ENCODE peak calls at places on chromosome 22, in four cellular contexts. S is breast epithelium, H is H9, N is transverse colon. Z is an unnamed sample.
A peak's percentile ranks its signal among the peaks of the same experiment; 100 is the strongest.

GRCh38 chr22:38696606-38697005 is 4.1 kb downstream of the JOSD1 start:
- DNase-seq in H (no peak), S (no peak), N (no peak), Z (no peak)

GRCh38 chr22:17562906-17563870 is at the start of gene SLC25A18:
- DNase-seq in H (peak; percentile 61), S (no peak), N (peak; percentile 21), Z (no peak)

GRCh38 chr22:35349704-35350538 is 31.0 kb upstream of the HMOX1 start:
- DNase-seq in N (no peak), H (no peak), S (no peak), Z (no peak)

GRCh38 chr22:34761111-34761510 is 304.8 kb upstream of the ISX start:
- DNase-seq in S (no peak), H (no peak), N (no peak), Z (no peak)

GRCh38 chr22:27397948-27398330 is 403.6 kb downstream of the MN1 start:
- DNase-seq in S (no peak), H (no peak), N (peak; percentile 26), Z (no peak)

GRCh38 chr22:50310949-50311444 is 3.6 kb upstream of the PLXNB2 start:
- DNase-seq in S (no peak), H (no peak), N (no peak), Z (no peak)

GRCh38 chr22:38629108-38629507 is 27.1 kb downstream of the FAM227A start:
- DNase-seq in N (no peak), S (no peak), H (no peak), Z (no peak)

GRCh38 chr22:32325811-32326237 is 31.8 kb upstream of the RFPL3 start:
- DNase-seq in N (no peak), S (no peak), H (peak; percentile 81), Z (no peak)

GRCh38 chr22:32375678-32376450 is 18.2 kb downstream of the RFPL3 start:
- DNase-seq in H (no peak), N (no peak), S (no peak), Z (no peak)

GRCh38 chr22:17085277-17086091 is 684 bp downstream of the IL17RA start:
- DNase-seq in N (peak; percentile 49), S (peak; percentile 28), H (no peak), Z (no peak)

GRCh38 chr22:29079218-29079901 is 6.5 kb downstream of the KREMEN1 start:
- DNase-seq in H (no peak), N (peak; percentile 64), S (no peak), Z (no peak)

GRCh38 chr22:50399751-50400331 is 56.7 kb downstream of the PPP6R2 start:
- DNase-seq in N (peak; percentile 41), H (peak; percentile 75), S (no peak), Z (no peak)

GRCh38 chr22:50083462-50084081 is 1.7 kb downstream of the MLC1 start:
- DNase-seq in S (no peak), N (no peak), H (no peak), Z (no peak)

GRCh38 chr22:31561238-31561887 is 65.0 kb downstream of the SFI1 start:
- DNase-seq in H (peak; percentile 94), N (peak; percentile 84), S (peak; percentile 60), Z (no peak)

GRCh38 chr22:35887296-35887875 is 141.2 kb downstream of the RBFOX2 start:
- DNase-seq in N (no peak), H (no peak), S (no peak), Z (no peak)

GRCh38 chr22:42438293-42438650 is 6.1 kb upstream of the NFAM1 start:
- DNase-seq in S (no peak), N (no peak), H (peak; percentile 75), Z (no peak)

GRCh38 chr22:28006271-28006670 is 87.2 kb upstream of the PITPNB start:
- DNase-seq in H (no peak), S (no peak), N (no peak), Z (no peak)

GRCh38 chr22:35477911-35478582 is 62.6 kb upstream of the RASD2 start:
- DNase-seq in H (peak; percentile 18), S (no peak), N (peak; percentile 72), Z (no peak)

GRCh38 chr22:43845981-43846380 is 16.3 kb downstream of the SULT4A1 start:
- DNase-seq in S (no peak), N (no peak), H (no peak), Z (no peak)

GRCh38 chr22:32764330-32765116 is 37.0 kb upstream of the TIMP3 start:
- DNase-seq in S (peak; percentile 50), N (peak; percentile 22), H (no peak), Z (no peak)

GRCh38 chr22:22922954-22923319 is 35.3 kb downstream of the IGLL5 start:
- DNase-seq in H (no peak), S (no peak), N (no peak), Z (no peak)

GRCh38 chr22:31329453-31330215 is 16.5 kb downstream of the PATZ1 start:
- DNase-seq in H (no peak), S (no peak), N (no peak), Z (no peak)

GRCh38 chr22:30694638-30695350 is at the start of gene OSBP2:
- DNase-seq in H (peak; percentile 45), S (no peak), N (peak; percentile 56), Z (no peak)

GRCh38 chr22:18068991-18069390 is 8.8 kb upstream of the PEX26 start:
- DNase-seq in S (no peak), N (no peak), H (no peak), Z (no peak)

GRCh38 chr22:27397036-27397947 is 404.3 kb downstream of the MN1 start:
- DNase-seq in H (no peak), S (no peak), N (no peak), Z (no peak)

GRCh38 chr22:31911565-31912401 is 32.6 kb upstream of the YWHAH start:
- DNase-seq in H (no peak), S (no peak), N (peak; percentile 60), Z (no peak)

GRCh38 chr22:27597703-27598444 is 203.7 kb downstream of the MN1 start:
- DNase-seq in N (no peak), H (no peak), S (no peak), Z (no peak)

GRCh38 chr22:39214383-39215069 is 30.3 kb downstream of the PDGFB start:
- DNase-seq in S (peak; percentile 62), H (peak; percentile 82), N (no peak), Z (no peak)

GRCh38 chr22:33247758-33248157 is 189.6 kb upstream of the SYN3 start:
- DNase-seq in N (no peak), S (no peak), H (no peak), Z (no peak)

GRCh38 chr22:23067691-23068090 is 2.6 kb upstream of the GNAZ start:
- DNase-seq in H (no peak), N (no peak), S (no peak), Z (no peak)

GRCh38 chr22:29195964-29196666 is 9.6 kb upstream of the EMID1 start:
- DNase-seq in H (no peak), N (no peak), S (no peak), Z (no peak)

GRCh38 chr22:27876684-27877083 is 42.4 kb downstream of the PITPNB start:
- DNase-seq in N (no peak), S (no peak), H (no peak), Z (no peak)

GRCh38 chr22:22786301-22787115 is 101.1 kb upstream of the IGLL5 start:
- DNase-seq in N (no peak), H (no peak), S (no peak), Z (no peak)

GRCh38 chr22:44127353-44127752 is 53.4 kb upstream of the PARVG start:
- DNase-seq in N (no peak), S (no peak), H (no peak), Z (no peak)

GRCh38 chr22:47556473-47556872 is 794.0 kb downstream of the TBC1D22A start:
- DNase-seq in H (no peak), S (no peak), N (no peak), Z (no peak)

GRCh38 chr22:35678836-35679235 is 30.6 kb downstream of the APOL6 start:
- DNase-seq in S (no peak), H (no peak), N (no peak), Z (no peak)

GRCh38 chr22:30486661-30487115 is 14.9 kb upstream of the SEC14L3 start:
- DNase-seq in H (no peak), N (no peak), S (no peak), Z (no peak)

GRCh38 chr22:18110194-18110943 is at the start of gene TUBA8:
- DNase-seq in S (peak; percentile 40), H (peak; percentile 52), N (peak; percentile 25), Z (no peak)

GRCh38 chr22:50045211-50046018 is 12.7 kb downstream of the TTLL8 start:
- DNase-seq in S (no peak), N (no peak), H (no peak), Z (no peak)

GRCh38 chr22:36979016-36979415 is 40.2 kb downstream of the TST start:
- DNase-seq in N (no peak), S (no peak), H (no peak), Z (no peak)

GRCh38 chr22:36981247-36981775 is 37.9 kb downstream of the TST start:
- DNase-seq in H (no peak), S (no peak), N (no peak), Z (no peak)

GRCh38 chr22:36977947-36978660 is 41.1 kb downstream of the TST start:
- DNase-seq in S (peak; percentile 87), N (peak; percentile 94), H (peak; percentile 87), Z (peak; percentile 42)

GRCh38 chr22:36977401-36977861 is 41.8 kb downstream of the TST start:
- DNase-seq in S (peak; percentile 30), N (peak; percentile 86), H (peak; percentile 93), Z (no peak)

GRCh38 chr22:36979511-36979910 is 39.7 kb downstream of the TST start:
- DNase-seq in S (no peak), H (no peak), N (no peak), Z (no peak)
- H3K4me1 ChIP-seq in S (no peaks in the 10 kb centered on the region), H (no peaks in the 10 kb centered on the region), N (no peaks in the 10 kb centered on the region), Z (peaks cover 5% of the 10 kb centered on the region)

GRCh38 chr22:37310815-37311595 is 28.7 kb downstream of the CYTH4 start:
- DNase-seq in S (no peak), H (no peak), N (no peak), Z (no peak)

GRCh38 chr22:37311761-37312312 is 29.5 kb downstream of the CYTH4 start:
- DNase-seq in H (no peak), N (no peak), S (no peak), Z (no peak)

GRCh38 chr22:37308385-37309200 is 26.3 kb downstream of the CYTH4 start:
- DNase-seq in H (no peak), S (no peak), N (no peak), Z (no peak)

GRCh38 chr22:37310075-37310606 is 27.8 kb downstream of the CYTH4 start:
- DNase-seq in N (no peak), S (no peak), H (no peak), Z (no peak)

GRCh38 chr22:37309221-37310074 is 27.1 kb downstream of the CYTH4 start:
- DNase-seq in N (peak; percentile 45), S (no peak), H (no peak), Z (no peak)
- H3K27ac ChIP-seq in N (peak overlapping the region; percentile 52), S (no peak overlapping the region), H (no peak overlapping the region), Z (no peak overlapping the region)

GRCh38 chr22:46247443-46247975 is 2.6 kb downstream of the CDPF1 start:
- DNase-seq in S (no peak), N (no peak), H (no peak), Z (no peak)

GRCh38 chr22:46246178-46246577 is 3.9 kb downstream of the CDPF1 start:
- DNase-seq in N (no peak), H (no peak), S (no peak), Z (no peak)

GRCh38 chr22:46244771-46245170 is 5.3 kb downstream of the CDPF1 start:
- DNase-seq in N (no peak), H (no peak), S (no peak), Z (no peak)

GRCh38 chr22:46242023-46242422 is 8.1 kb downstream of the CDPF1 start:
- DNase-seq in N (no peak), S (no peak), H (no peak), Z (no peak)

GRCh38 chr22:46245515-46245914 is 4.6 kb downstream of the CDPF1 start:
- DNase-seq in S (no peak), H (no peak), N (no peak), Z (no peak)
- H3K4me1 ChIP-seq in S (peaks cover 5% of the 10 kb centered on the region), H (no peaks in the 10 kb centered on the region), N (no peaks in the 10 kb centered on the region), Z (peaks cover 8% of the 10 kb centered on the region)

GRCh38 chr22:48613566-48614200 is 1214.0 kb downstream of the BRD1 start:
- DNase-seq in N (no peak), H (no peak), S (no peak), Z (no peak)
- H3K27ac ChIP-seq in N (no peak overlapping the region), H (no peak overlapping the region), S (no peak overlapping the region), Z (no peak overlapping the region)